ENCODE peak calls at places on chromosomes 5 and 9, in five cellular contexts. Y is GM12878, I is HepG2, K is HEK293T, H is NT2/D1. S is an unnamed sample.

GRCh38 chr9:98317134-98317857 is 61.8 kb upstream of the TBC1D2 start:
- DNase-seq in Y (no peak), I (no peak), K (no peak), H (no peak), S (no peak)

GRCh38 chr9:93978498-93978897 is 23.3 kb upstream of the BARX1 start:
- DNase-seq in Y (no peak), I (no peak), K (no peak), H (no peak), S (no peak)

GRCh38 chr5:149037819-149038218 is 25.0 kb downstream of the SH3TC2 start:
- DNase-seq in Y (no peak), I (no peak), K (no peak), H (no peak), S (no peak)

GRCh38 chr5:125798311-125798710 is 624.9 kb upstream of the GRAMD2B start:
- DNase-seq in Y (no peak), I (no peak), K (no peak), H (no peak), S (no peak)

GRCh38 chr9:24479266-24479665 is 66.4 kb downstream of the IZUMO3 start:
- DNase-seq in Y (no peak), I (no peak), K (no peak), H (no peak), S (no peak)

GRCh38 chr5:41270423-41271251 is 57.3 kb upstream of the C6 start:
- DNase-seq in Y (no peak), I (peak), K (peak), H (peak), S (no peak)

GRCh38 chr5:41182666-41183065 is 30.7 kb downstream of the C6 start:
- DNase-seq in Y (no peak), I (peak), K (no peak), H (no peak), S (no peak)

GRCh38 chr5:58060971-58061370 is 398.9 kb downstream of the PLK2 start:
- DNase-seq in Y (no peak), I (no peak), K (no peak), H (no peak), S (no peak)

GRCh38 chr5:149140197-149141002 is 893 bp upstream of the ABLIM3 start:
- DNase-seq in Y (no peak), I (no peak), K (no peak), H (no peak), S (no peak)

GRCh38 chr9:117224676-117225075 is 190.2 kb downstream of the ASTN2 start:
- DNase-seq in Y (no peak), I (no peak), K (no peak), H (peak), S (no peak)

GRCh38 chr9:22103650-22104575 is 94.8 kb upstream of the CDKN2B start:
- DNase-seq in Y (no peak), I (no peak), K (no peak), H (no peak), S (no peak)

GRCh38 chr5:93794954-93795353 is 53.6 kb upstream of the POU5F2 start:
- DNase-seq in Y (no peak), I (peak), K (no peak), H (no peak), S (no peak)

GRCh38 chr5:62306494-62307363 is 723 bp downstream of the KIF2A start:
- DNase-seq in Y (no peak), I (no peak), K (peak), H (no peak), S (no peak)

GRCh38 chr5:56449071-56449470 is 215.9 kb upstream of the ANKRD55 start:
- DNase-seq in Y (no peak), I (no peak), K (no peak), H (no peak), S (no peak)

GRCh38 chr5:11918463-11919045 is 14.3 kb upstream of the CTNND2 start:
- DNase-seq in Y (no peak), I (no peak), K (no peak), H (no peak), S (no peak)

GRCh38 chr9:14343948-14344547 is 30.1 kb upstream of the NFIB start:
- DNase-seq in Y (no peak), I (no peak), K (no peak), H (no peak), S (no peak)

GRCh38 chr5:149794338-149795023 is 64.4 kb downstream of the PPARGC1B start:
- DNase-seq in Y (no peak), I (no peak), K (no peak), H (no peak), S (no peak)

GRCh38 chr5:160064979-160065619 is 54.2 kb downstream of the PWWP2A start:
- DNase-seq in Y (no peak), I (no peak), K (no peak), H (no peak), S (no peak)

GRCh38 chr5:11903614-11904269 is 504 bp downstream of the CTNND2 start:
- DNase-seq in Y (no peak), I (no peak), K (no peak), H (no peak), S (no peak)

GRCh38 chr5:154221371-154221896 is 30.9 kb downstream of the GALNT10 start:
- DNase-seq in Y (no peak), I (no peak), K (no peak), H (no peak), S (no peak)

GRCh38 chr5:15791274-15791673 is 291.3 kb downstream of the FBXL7 start:
- DNase-seq in Y (no peak), I (no peak), K (no peak), H (no peak), S (no peak)

GRCh38 chr9:116683535-116683934 is 3.6 kb upstream of the TRIM32 start:
- DNase-seq in Y (no peak), I (no peak), K (no peak), H (no peak), S (no peak)

GRCh38 chr5:17359451-17359965 is 138.5 kb upstream of the TAF11L2 start:
- DNase-seq in Y (no peak), I (no peak), K (no peak), H (no peak), S (no peak)

GRCh38 chr5:177049285-177049684 is 26.8 kb downstream of the ZNF346 start:
- DNase-seq in Y (no peak), I (no peak), K (peak), H (no peak), S (no peak)

GRCh38 chr9:96169488-96169887 is 132.5 kb downstream of the HSD17B3 start:
- DNase-seq in Y (no peak), I (peak), K (peak), H (peak), S (peak)

GRCh38 chr5:30401479-30402058 is 791.9 kb upstream of the CDH6 start:
- DNase-seq in Y (no peak), I (peak), K (peak), H (peak), S (peak)

GRCh38 chr9:135590486-135591079 is 29.0 kb downstream of the PAEP start:
- DNase-seq in Y (no peak), I (no peak), K (no peak), H (no peak), S (peak)

GRCh38 chr5:1727571-1727970 is 72.1 kb downstream of the MRPL36 start:
- DNase-seq in Y (no peak), I (no peak), K (no peak), H (no peak), S (peak)
- TF ChIP-seq SUZ12 in Y (no peak), I (no peak), K (no peak), H (no peak), S (no peak)

GRCh38 chr9:4486176-4486575 is 4.1 kb upstream of the SLC1A1 start:
- DNase-seq in Y (no peak), I (no peak), K (no peak), H (no peak), S (no peak)
- TF ChIP-seq SUZ12 in Y (no peak), I (no peak), K (no peak), H (no peak), S (no peak)

DNA sequence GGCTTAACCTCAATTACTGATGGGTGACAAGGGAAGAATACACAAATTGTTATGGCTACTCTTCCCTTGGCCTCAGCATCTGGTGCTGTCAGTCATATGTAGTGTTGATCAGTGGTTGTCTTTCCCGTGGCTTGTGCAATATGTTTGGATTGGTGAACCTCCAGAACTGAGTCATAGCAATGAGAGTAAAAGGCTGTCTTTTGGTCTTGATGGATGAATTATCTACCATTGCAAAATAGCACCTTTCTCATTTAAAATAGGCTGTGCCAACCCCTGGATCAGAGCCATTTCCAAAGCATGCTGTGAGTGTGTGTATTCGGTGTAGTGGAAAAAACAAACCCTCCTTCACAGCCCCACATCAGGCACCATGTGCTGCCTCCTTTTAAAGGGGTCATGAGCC is 14.6 kb upstream of the F2R start:
- DNase-seq in Y (no peak), I (peak), K (no peak), H (no peak), S (no peak)
- TF ChIP-seq SUZ12 in Y (no peak), I (no peak), K (no peak), H (no peak), S (no peak)

GRCh38 chr5:151740958-151741373 is 17.5 kb downstream of the ATOX1 start:
- DNase-seq in Y (no peak), I (no peak), K (no peak), H (no peak), S (no peak)

GRCh38 chr5:151742870-151743294 is 15.5 kb downstream of the ATOX1 start:
- DNase-seq in Y (no peak), I (peak), K (peak), H (peak), S (no peak)

GRCh38 chr5:151745071-151745705 is 13.2 kb downstream of the ATOX1 start:
- DNase-seq in Y (peak), I (no peak), K (no peak), H (no peak), S (no peak)

GRCh38 chr5:151741678-151742423 is 16.6 kb downstream of the ATOX1 start:
- DNase-seq in Y (no peak), I (no peak), K (no peak), H (no peak), S (no peak)

DNA sequence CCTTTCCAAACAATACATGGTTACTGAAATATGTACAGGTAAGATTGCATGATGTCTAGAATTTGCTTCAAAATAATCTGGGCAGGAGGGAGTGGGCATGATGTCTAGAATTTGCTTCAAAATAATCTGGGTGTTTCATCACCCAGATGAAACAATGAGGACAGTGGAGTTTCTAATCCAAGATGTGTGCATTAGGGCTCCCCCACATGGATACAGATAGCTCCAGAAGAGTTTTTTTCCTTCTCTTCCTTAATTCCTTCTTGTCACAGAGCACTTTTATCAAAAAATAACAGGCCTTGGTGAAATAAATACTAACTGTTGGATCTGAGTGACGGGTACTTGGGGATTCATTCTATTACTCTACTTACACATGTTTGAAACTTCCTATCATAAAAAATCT is 14.9 kb downstream of the ATOX1 start:
- DNase-seq in Y (no peak), I (no peak), K (no peak), H (no peak), S (no peak)
- TF ChIP-seq SUZ12 in Y (no peak), I (no peak), K (no peak), H (no peak), S (no peak)

GRCh38 chr5:45417285-45417996 is 278.7 kb downstream of the HCN1 start:
- DNase-seq in Y (no peak), I (no peak), K (no peak), H (no peak), S (no peak)

GRCh38 chr5:45414620-45415551 is 281.3 kb downstream of the HCN1 start:
- DNase-seq in Y (no peak), I (no peak), K (no peak), H (no peak), S (no peak)

GRCh38 chr5:45410304-45410995 is 285.7 kb downstream of the HCN1 start:
- DNase-seq in Y (no peak), I (no peak), K (no peak), H (no peak), S (no peak)

GRCh38 chr5:45408067-45408466 is 288.1 kb downstream of the HCN1 start:
- DNase-seq in Y (no peak), I (no peak), K (no peak), H (no peak), S (no peak)

GRCh38 chr5:45411971-45412612 is 284.1 kb downstream of the HCN1 start:
- DNase-seq in Y (no peak), I (no peak), K (no peak), H (no peak), S (no peak)
- TF ChIP-seq SUZ12 in Y (no peak), I (no peak), K (no peak), H (no peak), S (no peak)

GRCh38 chr9:110432253-110432652 is 94.6 kb upstream of the TXNDC8 start:
- DNase-seq in Y (no peak), I (no peak), K (no peak), H (no peak), S (no peak)
- TF ChIP-seq SUZ12 in Y (no peak), I (no peak), K (no peak), H (no peak), S (no peak)

GRCh38 chr5:135559342-135559741 is 19.4 kb downstream of the CXCL14 start:
- DNase-seq in Y (no peak), I (no peak), K (peak), H (no peak), S (no peak)
- TF ChIP-seq SUZ12 in Y (no peak), I (no peak), K (no peak), H (no peak), S (no peak)

DNA sequence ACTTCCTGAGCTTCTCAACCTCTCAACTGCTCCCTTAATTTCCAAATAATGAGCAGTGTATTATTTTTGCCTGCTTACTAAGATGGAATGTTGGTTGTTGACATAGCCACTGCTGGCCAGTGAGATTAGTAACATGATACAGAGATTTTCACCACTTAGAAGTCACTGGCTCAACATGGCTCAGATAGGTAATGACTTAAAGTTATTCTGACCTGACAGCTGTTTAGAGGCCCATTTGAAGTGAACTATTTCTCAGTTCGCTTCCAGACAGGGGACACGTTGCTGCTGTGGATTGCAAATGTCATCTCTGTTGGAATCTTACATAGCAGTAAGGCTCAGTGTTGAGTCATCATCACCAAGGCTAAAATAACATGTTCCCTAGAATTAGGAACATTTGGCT is 490.2 kb downstream of the TLE4 start:
- DNase-seq in Y (no peak), I (no peak), K (no peak), H (no peak), S (no peak)
- TF ChIP-seq SUZ12 in Y (no peak), I (no peak), K (no peak), H (no peak), S (no peak)

DNA sequence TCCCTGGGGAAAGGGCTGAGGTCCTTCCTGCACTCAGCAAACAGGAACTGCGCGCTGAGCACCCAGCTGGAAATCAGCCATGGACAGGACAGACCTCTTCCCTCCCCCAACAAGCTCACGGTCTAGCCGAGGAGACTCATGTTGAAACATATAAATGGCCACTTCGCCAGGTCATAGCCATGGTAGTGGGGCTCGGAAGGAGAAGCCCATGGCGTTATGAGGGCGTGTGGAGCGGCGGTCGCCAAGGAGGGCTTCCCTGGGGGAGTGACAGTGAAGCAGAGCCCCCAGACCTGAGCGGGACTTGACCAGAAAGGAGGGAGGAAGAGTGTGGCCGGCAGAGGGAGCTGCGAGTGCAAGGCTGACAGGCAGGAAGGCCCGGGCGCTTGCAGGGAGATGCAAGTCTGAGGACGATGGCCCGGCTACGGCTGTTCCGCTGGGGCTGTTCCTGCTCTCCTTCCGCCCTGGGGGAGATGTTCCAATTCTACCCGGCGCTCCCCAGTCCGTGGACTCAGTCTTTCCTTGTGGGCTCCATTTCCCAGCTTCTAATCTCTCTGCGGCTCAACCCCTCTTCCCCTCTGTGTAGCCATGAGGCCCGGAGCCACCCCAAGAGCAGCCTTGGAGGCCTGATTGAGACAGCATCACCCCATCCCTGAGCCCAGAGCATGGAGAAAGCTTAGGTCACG is 43.9 kb upstream of the PRRC2B start:
- DNase-seq in Y (no peak), I (peak), K (no peak), H (peak), S (peak)
- TF ChIP-seq SUZ12 in Y (no peak), I (no peak), K (no peak), H (no peak), S (no peak)

GRCh38 chr5:138438003-138438723 is 694 bp upstream of the REEP2 start:
- DNase-seq in Y (no peak), I (no peak), K (no peak), H (no peak), S (no peak)

GRCh38 chr5:138440226-138441073 is 1.6 kb downstream of the REEP2 start:
- DNase-seq in Y (no peak), I (no peak), K (no peak), H (no peak), S (no peak)

GRCh38 chr5:138439537-138440225 is 824 bp downstream of the REEP2 start:
- DNase-seq in Y (no peak), I (no peak), K (no peak), H (no peak), S (no peak)

GRCh38 chr5:138438724-138439536 is at the start of gene REEP2:
- DNase-seq in Y (no peak), I (no peak), K (peak), H (peak), S (peak)

GRCh38 chr5:138435943-138436342 is 2.9 kb upstream of the REEP2 start:
- DNase-seq in Y (no peak), I (no peak), K (no peak), H (no peak), S (no peak)
- TF ChIP-seq SUZ12 in Y (no peak), I (no peak), K (no peak), H (no peak), S (no peak)